ENCODE peak calls at places on chromosome 10, in five cellular contexts. D is SK-N-SH, P is HepG2, S is GM12878, F is K562. T is an unnamed sample.

GRCh38 chr10:61487506-61487905 is 34.3 kb upstream of the TMEM26 start:
- DNase-seq in S (no peak), F (no peak), P (no peak), D (no peak), T (no peak)

GRCh38 chr10:113576853-113577252 is 24.0 kb downstream of the HABP2 start:
- DNase-seq in P (no peak), S (no peak), D (no peak), F (peak), T (no peak)

GRCh38 chr10:33939892-33940291 is 605.4 kb upstream of the NRP1 start:
- DNase-seq in D (no peak), P (no peak), S (no peak), F (no peak), T (no peak)

GRCh38 chr10:490891-491571 is 198.4 kb downstream of the DIP2C start:
- DNase-seq in D (peak), P (no peak), S (no peak), F (no peak), T (no peak)

GRCh38 chr10:13449296-13449695 is 79.5 kb downstream of the BEND7 start:
- DNase-seq in F (no peak), D (no peak), S (no peak), P (no peak), T (no peak)

GRCh38 chr10:8306685-8307364 is 252.3 kb downstream of the GATA3 start:
- DNase-seq in D (no peak), F (no peak), S (no peak), P (no peak), T (no peak)

GRCh38 chr10:113425596-113425995 is 127.3 kb upstream of the HABP2 start:
- DNase-seq in D (no peak), S (no peak), P (no peak), F (no peak), T (no peak)

GRCh38 chr10:105159268-105159667 is 518.2 kb downstream of the SORCS3 start:
- DNase-seq in F (no peak), S (no peak), D (no peak), P (peak), T (no peak)

GRCh38 chr10:90394306-90394705 is 463.5 kb downstream of the HTR7 start:
- DNase-seq in D (no peak), S (no peak), P (no peak), F (no peak), T (no peak)

GRCh38 chr10:87626422-87626892 is 33.2 kb upstream of the PAPSS2 start:
- DNase-seq in D (no peak), P (no peak), S (no peak), F (no peak), T (no peak)

GRCh38 chr10:84066202-84066601 is 73.1 kb upstream of the GHITM start:
- DNase-seq in S (no peak), D (no peak), F (no peak), P (no peak), T (no peak)

GRCh38 chr10:4243651-4244050 is 458.6 kb upstream of the KLF6 start:
- DNase-seq in S (no peak), D (no peak), P (no peak), F (no peak), T (peak)

GRCh38 chr10:14617850-14618249 is 156.8 kb downstream of the FAM107B start:
- DNase-seq in D (no peak), F (no peak), P (no peak), S (no peak), T (no peak)

GRCh38 chr10:121413951-121414350 is 184.3 kb downstream of the FGFR2 start:
- DNase-seq in S (no peak), P (no peak), D (no peak), F (no peak), T (no peak)

GRCh38 chr10:43196981-43197833 is 59.0 kb downstream of the CSGALNACT2 start:
- DNase-seq in F (no peak), S (no peak), P (no peak), D (peak), T (no peak)

GRCh38 chr10:72089618-72090017 is 1.3 kb upstream of the SPOCK2 start:
- DNase-seq in P (no peak), S (no peak), F (no peak), D (no peak), T (no peak)

GRCh38 chr10:91313761-91314520 is 93.5 kb downstream of the PCGF5 start:
- DNase-seq in D (no peak), F (no peak), P (no peak), S (no peak), T (no peak)

GRCh38 chr10:36148207-36148606 is 506.1 kb upstream of the FZD8 start:
- DNase-seq in P (no peak), F (no peak), D (no peak), S (no peak), T (no peak)

GRCh38 chr10:116522803-116523381 is 22.8 kb upstream of the PNLIP start:
- DNase-seq in D (no peak), S (no peak), F (no peak), P (no peak), T (no peak)

GRCh38 chr10:116526219-116526618 is 19.5 kb upstream of the PNLIP start:
- DNase-seq in S (no peak), F (no peak), P (no peak), D (no peak), T (no peak)

GRCh38 chr10:116524736-116525135 is 21.0 kb upstream of the PNLIP start:
- DNase-seq in S (no peak), F (no peak), D (no peak), P (no peak), T (no peak)

DNA sequence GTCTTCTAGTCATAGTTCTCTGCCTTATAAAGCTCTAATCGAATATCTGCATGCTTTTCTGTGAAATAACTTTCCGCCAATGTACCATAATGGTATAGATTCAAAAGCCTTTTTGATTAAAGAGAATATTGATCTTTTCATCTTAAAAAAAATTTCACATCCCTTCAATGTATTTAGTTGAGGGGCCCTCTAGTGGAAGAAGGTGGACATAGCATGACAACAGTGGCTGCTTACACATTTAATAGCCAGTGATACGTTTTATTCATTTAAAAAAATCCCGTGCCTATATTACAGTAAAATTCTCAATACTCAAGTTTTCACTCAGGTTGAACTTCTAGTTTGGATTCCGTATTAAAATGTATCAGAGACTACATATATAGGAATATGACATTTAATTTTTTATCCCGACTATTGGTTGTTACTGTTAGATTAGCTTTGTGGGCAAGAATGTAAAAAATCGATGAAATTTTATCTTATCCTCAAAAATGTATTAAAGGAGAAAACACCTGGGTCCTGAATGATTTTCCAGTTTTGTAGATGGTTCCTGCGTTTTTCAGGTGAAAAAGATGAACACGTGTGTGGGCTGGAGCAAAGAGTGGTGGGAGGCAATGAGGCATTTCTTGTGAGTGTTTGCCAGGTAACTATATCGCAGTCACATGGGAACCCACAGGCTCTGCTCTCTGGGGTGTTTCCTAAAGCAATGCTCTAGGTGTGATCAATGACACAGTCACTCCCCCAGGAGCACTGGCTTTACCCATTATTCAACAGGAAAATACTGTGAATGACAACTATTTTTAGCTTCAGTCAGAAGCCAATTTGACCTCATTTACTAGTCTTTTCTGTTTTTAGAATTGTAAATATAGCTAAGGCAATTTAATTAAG is 24.1 kb upstream of the PNLIP start:
- DNase-seq in P (peak), S (no peak), D (peak), F (peak), T (peak)
- TF ChIP-seq ZBTB33 in P (no peak), S (no peak), D (no peak), F (no peak), T (no peak)

DNA sequence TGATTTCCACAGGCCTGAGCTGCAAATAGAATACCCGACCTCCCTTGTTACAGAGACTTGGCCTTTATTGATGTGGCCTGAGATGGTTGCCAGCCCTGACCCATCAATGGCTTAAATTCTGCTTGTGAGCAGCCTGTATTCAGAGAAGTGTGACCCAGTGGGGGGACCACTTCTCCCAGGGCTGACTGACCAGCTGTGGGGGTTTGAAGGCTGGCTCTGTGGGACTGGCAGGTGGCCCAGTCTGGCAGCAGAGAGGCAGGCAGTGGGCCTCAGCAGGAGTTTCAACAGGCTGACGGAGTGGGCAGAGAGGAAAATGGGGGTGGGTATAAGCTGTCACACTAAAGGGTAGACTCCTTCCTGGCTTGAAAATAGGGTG is 12.2 kb upstream of the PPIF start:
- DNase-seq in F (no peak), S (no peak), P (no peak), D (no peak), T (no peak)
- TF ChIP-seq YY1 in F (no peak), S (no peak), P (no peak), D (no peak), T (no peak)

GRCh38 chr10:122649903-122650302 is 49.7 kb downstream of the C10orf120 start:
- DNase-seq in F (no peak), D (no peak), S (no peak), P (no peak), T (no peak)

GRCh38 chr10:122646511-122647382 is 52.9 kb downstream of the C10orf120 start:
- DNase-seq in S (no peak), P (no peak), D (no peak), F (no peak), T (no peak)

GRCh38 chr10:122647383-122647968 is 52.2 kb downstream of the C10orf120 start:
- DNase-seq in D (no peak), F (no peak), P (no peak), S (no peak), T (no peak)

GRCh38 chr10:122650331-122650730 is 49.3 kb downstream of the C10orf120 start:
- DNase-seq in D (no peak), F (no peak), P (no peak), S (no peak), T (no peak)

DNA sequence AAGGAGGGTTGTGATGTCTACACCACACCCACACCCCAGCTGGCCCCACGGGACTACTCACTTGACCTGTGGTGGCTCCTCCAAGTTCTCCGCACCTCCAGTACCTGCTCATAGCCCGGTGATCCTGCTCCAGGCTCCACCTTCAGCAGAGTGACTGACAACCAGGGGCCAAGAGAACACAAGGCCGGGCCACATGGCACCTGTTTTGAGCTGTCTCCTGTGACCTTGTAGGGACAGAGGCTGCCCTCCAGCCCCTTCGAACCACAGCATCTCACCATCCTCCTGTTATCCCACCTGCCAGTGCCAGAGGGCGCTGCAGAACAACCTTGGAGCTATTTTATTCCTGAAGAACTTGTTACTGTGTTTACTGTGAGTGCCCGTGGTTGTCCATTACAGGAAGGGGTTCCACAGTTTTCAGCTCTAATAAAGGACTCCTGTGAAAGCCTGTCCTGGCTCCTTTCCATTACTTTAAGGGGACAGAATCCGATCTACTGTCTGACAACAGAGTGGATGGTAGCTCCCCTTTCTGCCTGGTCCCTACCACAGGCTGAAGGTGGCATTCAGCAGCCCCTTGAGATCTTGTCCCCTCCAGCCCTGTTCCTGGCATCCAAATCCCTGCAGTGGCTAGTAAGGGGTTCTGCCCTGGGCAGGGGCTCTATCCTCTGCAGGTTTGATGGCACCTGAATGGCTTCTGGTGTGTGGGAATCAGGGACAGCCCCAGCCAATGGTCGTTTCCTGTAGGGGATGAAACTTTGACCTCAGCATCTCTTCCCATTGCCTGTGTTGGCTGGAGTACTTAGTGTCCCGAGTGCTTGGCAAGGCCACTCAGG is 50.8 kb downstream of the C10orf120 start:
- DNase-seq in P (peak), F (peak), D (peak), S (no peak), T (peak)
- TF ChIP-seq ZBTB33 in P (no peak), F (no peak), D (no peak), S (no peak), T (no peak)

DNA sequence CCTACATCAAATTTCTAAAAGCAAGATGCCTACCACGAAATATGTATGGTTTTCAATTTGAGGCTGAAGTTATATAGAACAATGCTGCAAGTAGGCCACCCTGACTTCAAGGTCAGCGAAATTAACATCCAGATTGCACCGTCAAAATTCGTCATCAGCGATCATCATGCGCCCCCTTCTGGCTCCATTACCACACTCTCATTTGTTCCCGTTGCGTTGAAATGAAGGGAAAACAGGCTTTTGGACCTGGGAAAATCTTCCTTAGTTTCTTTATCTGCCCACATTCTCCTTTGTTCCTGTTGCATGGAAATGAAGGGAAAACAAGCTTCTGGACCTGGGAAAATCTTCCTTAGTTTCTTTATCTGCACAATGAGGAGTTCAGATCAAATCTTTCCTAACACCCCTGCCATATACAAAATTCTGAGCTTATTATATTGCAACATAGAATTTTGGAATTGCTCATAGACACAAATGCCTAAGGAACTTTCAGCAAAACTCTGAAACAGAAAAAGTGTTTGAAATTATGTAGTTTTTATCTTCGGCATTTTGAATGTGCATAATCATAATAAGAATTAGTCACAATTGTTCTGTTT is 98.2 kb upstream of the PRKCQ start:
- DNase-seq in P (peak), S (no peak), F (peak), D (peak), T (peak)
- TF ChIP-seq YY1 in P (no peak), S (no peak), F (no peak), D (no peak), T (no peak)

GRCh38 chr10:52466464-52466863 is 152.4 kb downstream of the DKK1 start:
- DNase-seq in D (peak), S (no peak), P (no peak), F (no peak), T (no peak)

GRCh38 chr10:52474265-52474664 is 160.2 kb downstream of the DKK1 start:
- DNase-seq in P (no peak), F (no peak), D (no peak), S (no peak), T (no peak)

GRCh38 chr10:52472406-52473146 is 158.5 kb downstream of the DKK1 start:
- DNase-seq in P (peak), F (no peak), D (no peak), S (no peak), T (no peak)

GRCh38 chr10:52465202-52465601 is 151.1 kb downstream of the DKK1 start:
- DNase-seq in D (no peak), P (no peak), F (no peak), S (no peak), T (no peak)

DNA sequence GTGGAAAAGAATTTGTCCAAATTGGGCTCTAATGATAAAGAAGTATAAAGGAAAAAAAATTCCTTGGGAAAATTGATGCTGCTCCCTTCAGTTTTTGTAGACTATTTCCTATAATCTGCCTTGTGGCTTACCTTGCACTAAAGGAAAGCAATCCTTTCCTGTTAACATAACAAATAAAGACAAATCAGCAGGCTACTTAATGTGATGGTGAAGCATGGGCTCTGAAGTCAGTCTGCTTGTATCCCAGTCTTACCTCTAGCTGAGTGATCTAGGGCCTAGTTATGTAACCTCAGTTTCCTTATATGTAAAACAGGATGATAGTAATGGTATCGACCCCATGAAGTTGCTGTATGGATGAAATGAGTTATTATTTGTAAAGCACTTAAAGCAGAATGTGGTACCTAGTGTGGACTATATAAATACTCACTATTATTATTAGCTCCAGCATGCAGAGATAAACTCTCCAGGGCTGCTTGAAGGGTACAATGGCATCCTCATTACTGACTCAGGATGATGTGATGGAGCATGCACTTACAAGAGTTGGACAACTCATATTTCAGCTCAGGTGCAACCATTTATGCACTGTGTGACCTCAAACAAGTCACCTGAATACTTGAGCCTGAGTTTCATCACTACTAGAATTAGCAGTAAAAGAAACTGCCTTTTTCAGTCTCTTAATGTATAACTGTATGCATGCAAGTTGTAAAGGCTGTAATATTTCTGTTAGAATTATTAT is 156.1 kb downstream of the DKK1 start:
- DNase-seq in D (no peak), S (no peak), P (no peak), F (no peak), T (no peak)
- TF ChIP-seq ZBTB33 in D (no peak), S (no peak), P (no peak), F (no peak), T (no peak)

DNA sequence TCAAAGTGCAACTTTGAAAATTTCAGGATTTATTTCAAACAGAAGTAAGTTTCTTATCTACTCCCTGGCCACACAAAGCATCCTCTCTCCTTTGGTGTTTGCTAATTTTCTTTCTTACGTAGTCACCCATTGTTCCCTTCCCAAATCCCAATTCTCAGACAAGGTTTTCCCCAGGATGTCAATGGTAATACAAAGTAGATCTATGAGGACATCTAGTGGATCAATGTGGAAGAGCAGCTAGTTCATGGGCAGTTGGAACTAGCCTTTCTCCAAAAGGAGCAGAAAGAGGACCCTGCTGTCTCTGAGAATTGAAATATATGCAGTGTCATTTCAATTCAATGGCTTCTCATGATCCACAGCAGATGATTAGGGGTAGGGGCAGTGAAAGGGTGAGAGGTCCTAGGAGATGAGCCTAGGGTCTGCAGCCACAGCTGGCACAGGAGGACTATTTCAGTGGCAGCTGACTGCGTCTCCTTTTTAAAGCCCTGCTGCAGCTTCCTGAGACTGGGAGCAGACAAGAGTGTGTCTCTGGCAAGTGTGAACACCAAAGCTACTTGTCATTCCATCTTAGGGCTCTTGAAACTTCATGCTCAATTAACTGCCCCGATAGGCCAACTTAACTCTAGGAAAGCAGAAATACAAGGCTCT is 632.6 kb downstream of the KCNMA1 start:
- DNase-seq in S (no peak), F (peak), D (peak), P (peak), T (peak)
- TF ChIP-seq YY1 in S (no peak), F (no peak), D (no peak), P (no peak), T (no peak)

GRCh38 chr10:35040761-35041501 is 49.2 kb downstream of the CUL2 start:
- DNase-seq in F (no peak), S (no peak), D (no peak), P (no peak), T (peak)

GRCh38 chr10:35041502-35041879 is 48.6 kb downstream of the CUL2 start:
- DNase-seq in F (no peak), S (no peak), P (no peak), D (no peak), T (peak)

GRCh38 chr10:35037104-35037503 is 53.0 kb downstream of the CUL2 start:
- DNase-seq in D (no peak), P (no peak), F (no peak), S (no peak), T (no peak)

DNA sequence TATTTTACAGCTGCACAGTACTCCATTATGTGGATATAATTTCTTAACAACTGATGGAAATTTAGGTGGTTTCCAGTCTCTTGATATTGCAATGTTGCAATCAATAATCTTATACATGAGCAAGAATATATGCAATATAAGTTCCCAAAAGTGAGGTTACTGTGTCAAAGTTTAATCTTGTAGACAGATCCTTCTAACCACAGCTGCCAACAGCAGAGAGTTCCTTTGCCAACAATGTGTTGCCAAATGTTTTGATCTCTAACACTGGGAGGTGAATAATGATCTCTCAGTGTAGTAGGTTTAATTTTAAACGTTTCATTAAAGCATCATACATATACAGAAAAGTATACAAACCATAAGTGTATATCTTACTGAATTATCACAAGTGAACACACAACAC is 54.5 kb downstream of the CUL2 start:
- DNase-seq in S (no peak), P (no peak), F (no peak), D (no peak), T (no peak)
- TF ChIP-seq ZBTB33 in S (no peak), P (no peak), F (no peak), D (no peak), T (no peak)